ENCODE peak calls at places on chromosome 11, in four cellular contexts. T, X, E and W are unnamed samples.

GRCh38 chr11:75492181-75492820 is 33.4 kb downstream of the GDPD5 start:
- DNase-seq in X (no peak), T (no peak), E (no peak), W (no peak)

GRCh38 chr11:6297831-6298230 is 22.5 kb downstream of the CAVIN3 start:
- DNase-seq in T (no peak), E (peak), X (no peak), W (no peak)

GRCh38 chr11:84890706-84891105 is 736.4 kb downstream of the DLG2 start:
- DNase-seq in E (no peak), T (peak), X (no peak), W (peak)

GRCh38 chr11:57150454-57150917 is 31.3 kb upstream of the LRRC55 start:
- DNase-seq in E (peak), T (peak), X (no peak), W (no peak)

GRCh38 chr11:75873417-75874148 is 58.6 kb downstream of the UVRAG start:
- DNase-seq in X (no peak), E (no peak), T (no peak), W (no peak)

GRCh38 chr11:45145421-45146071 is 893 bp upstream of the PRDM11 start:
- DNase-seq in X (peak), E (peak), T (peak), W (no peak)

GRCh38 chr11:45896392-45897068 is 10.5 kb downstream of the FREY1 start:
- DNase-seq in X (peak), T (no peak), E (no peak), W (no peak)

GRCh38 chr11:78840623-78841022 is 266.0 kb upstream of the NARS2 start:
- DNase-seq in X (no peak), T (no peak), E (peak), W (no peak)

GRCh38 chr11:72618801-72619200 is 55.4 kb downstream of the PDE2A start:
- DNase-seq in E (peak), X (no peak), T (no peak), W (no peak)

GRCh38 chr11:7665473-7666291 is 7.6 kb downstream of the CYB5R2 start:
- DNase-seq in T (peak), E (peak), X (peak), W (no peak)

GRCh38 chr11:47436726-47437125 is 10.5 kb upstream of the PSMC3 start:
- DNase-seq in E (no peak), T (no peak), X (no peak), W (no peak)

GRCh38 chr11:69122642-69123431 is 32.9 kb upstream of the SMIM38 start:
- DNase-seq in T (peak), X (no peak), E (peak), W (peak)

GRCh38 chr11:118338637-118339061 is 3.9 kb downstream of the CD3D start:
- DNase-seq in T (no peak), X (no peak), E (peak), W (no peak)

GRCh38 chr11:90321018-90321417 is 98.2 kb upstream of the CHORDC1 start:
- DNase-seq in X (no peak), E (no peak), T (no peak), W (no peak)

GRCh38 chr11:2898366-2899079 is 12.9 kb upstream of the CDKN1C start:
- DNase-seq in T (peak), X (peak), E (peak), W (peak)

GRCh38 chr11:134278356-134278755 is 2.2 kb downstream of the GLB1L3 start:
- DNase-seq in X (no peak), E (no peak), T (no peak), W (no peak)

GRCh38 chr11:103529217-103529684 is 420.0 kb downstream of the DYNC2H1 start:
- DNase-seq in X (no peak), E (peak), T (peak), W (no peak)

GRCh38 chr11:34274712-34275398 is 83.0 kb downstream of the ABTB2 start:
- DNase-seq in E (peak), X (peak), T (peak), W (peak)

GRCh38 chr11:67609316-67609715 is 2.6 kb downstream of the NDUFV1 start:
- DNase-seq in X (no peak), T (no peak), E (no peak), W (no peak)

GRCh38 chr11:93169950-93170561 is 27.7 kb downstream of the SLC36A4 start:
- DNase-seq in T (peak), X (no peak), E (peak), W (peak)

GRCh38 chr11:61303725-61304124 is 8.6 kb upstream of the VWCE start:
- DNase-seq in T (no peak), E (no peak), X (no peak), W (no peak)

GRCh38 chr11:43289368-43289767 is 22.4 kb upstream of the API5 start:
- DNase-seq in X (no peak), T (no peak), E (no peak), W (no peak)

GRCh38 chr11:2567026-2567671 is 122.3 kb downstream of the KCNQ1 start:
- DNase-seq in T (no peak), E (no peak), X (no peak), W (no peak)

GRCh38 chr11:93160808-93161207 is 37.0 kb downstream of the SLC36A4 start:
- DNase-seq in E (no peak), X (no peak), T (no peak), W (no peak)

GRCh38 chr11:37451903-37452302 is 853.9 kb upstream of the RAG2 start:
- DNase-seq in X (no peak), E (no peak), T (no peak), W (no peak)

GRCh38 chr11:134499990-134500389 is 87.9 kb upstream of the B3GAT1 start:
- DNase-seq in E (no peak), T (no peak), X (no peak), W (no peak)

GRCh38 chr11:124746621-124747243 is 5.3 kb downstream of the VSIG2 start:
- DNase-seq in T (peak), E (peak), X (peak), W (peak)

GRCh38 chr11:102006835-102007566 is 40.2 kb upstream of the CFAP300 start:
- DNase-seq in E (no peak), X (no peak), T (no peak), W (no peak)

GRCh38 chr11:131354251-131354701 is 16.1 kb upstream of the NTM start:
- DNase-seq in E (no peak), T (no peak), X (no peak), W (peak)

GRCh38 chr11:1457326-1457680 is 29.3 kb downstream of the MOB2 start:
- DNase-seq in X (no peak), T (no peak), E (no peak), W (no peak)

GRCh38 chr11:1457856-1458255 is 28.7 kb downstream of the MOB2 start:
- DNase-seq in E (no peak), T (no peak), X (no peak), W (no peak)

GRCh38 chr11:1459219-1459575 is 27.4 kb downstream of the MOB2 start:
- DNase-seq in E (no peak), T (no peak), X (no peak), W (no peak)

GRCh38 chr11:1459739-1460395 is 26.7 kb downstream of the MOB2 start:
- DNase-seq in T (no peak), E (no peak), X (no peak), W (no peak)

DNA sequence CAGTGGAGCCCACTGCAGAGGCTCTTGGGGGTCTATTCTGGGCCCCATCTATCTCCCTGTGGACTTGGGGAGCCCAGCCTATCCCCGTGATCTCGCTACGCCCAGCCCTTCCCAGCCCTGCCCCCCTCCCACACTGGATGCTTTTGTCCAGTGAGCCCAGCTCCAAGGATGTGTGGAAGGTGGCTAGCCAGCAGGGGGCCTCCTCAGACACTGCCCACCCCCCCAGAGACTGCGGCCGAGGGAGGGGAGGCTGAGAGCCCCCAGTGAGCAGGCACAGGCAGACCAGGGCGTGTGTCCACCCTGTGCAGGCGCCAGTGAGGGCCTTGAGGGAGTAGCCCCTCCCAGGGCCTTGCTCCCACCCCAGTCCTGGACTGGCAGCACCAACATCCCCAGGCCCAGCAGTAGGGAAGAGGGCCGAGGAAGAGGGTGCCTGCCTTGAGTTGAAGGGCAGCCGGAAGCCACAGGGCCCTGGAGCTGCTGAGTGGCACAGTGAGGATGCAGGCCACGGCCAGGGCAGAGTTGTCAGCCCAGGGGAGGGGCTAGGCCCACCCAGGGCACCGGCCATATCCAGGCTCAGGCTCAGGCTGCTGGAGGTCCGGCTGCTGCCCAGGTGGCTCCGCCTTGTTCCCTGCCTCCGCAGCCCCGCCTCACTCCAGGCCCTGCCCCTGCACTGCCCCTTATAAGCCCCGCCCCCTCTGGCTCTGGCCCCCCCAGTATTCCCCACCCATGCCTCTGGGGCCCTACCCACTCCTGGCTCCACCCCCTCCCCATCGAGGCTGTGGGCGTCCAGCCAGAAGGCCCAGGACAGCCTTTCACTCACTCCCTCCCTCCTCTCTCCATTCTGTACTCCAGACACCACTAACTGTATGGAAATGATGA is 28.0 kb downstream of the MOB2 start:
- DNase-seq in T (peak), E (peak), X (no peak), W (peak)
- TF ChIP-seq CTCF in T (peak), E (peak), X (peak), W (peak)

GRCh38 chr11:64694026-64694755 is 28.8 kb downstream of the NRXN2 start:
- DNase-seq in E (no peak), X (no peak), T (no peak), W (no peak)
- H3K4me3 ChIP-seq in E (no peak), X (no peak), T (no peak), W (no peak)

GRCh38 chr11:32071811-32072210 is 19.1 kb upstream of the RCN1 start:
- DNase-seq in T (peak), X (no peak), E (peak), W (no peak)
- TF ChIP-seq CTCF in T (peak), X (no peak), E (peak), W (peak)

GRCh38 chr11:9943346-9944110 is 279.7 kb downstream of the SWAP70 start:
- DNase-seq in T (peak), X (no peak), E (peak), W (peak)
- H3K4me3 ChIP-seq in T (no peak), X (no peak), E (no peak), W (no peak)